ENCODE peak calls at places on chromosomes 16 and 17, in five cellular contexts. One of them, this sample, is unnamed.

GRCh38 chr17:71842991-71843390 is 277.8 kb upstream of the SOX9 start:
- DNase-seq in KBM-7: no peak
- DNase-seq in globus pallidus: no peak
- DNase-seq in BJ: no peak
- DNase-seq in NCI-H1436 treated with DMSO at 0.1 percent for 48 hours: no peak
- DNase-seq in this sample: no peak

GRCh38 chr17:28949185-28950016 is 1.9 kb downstream of the PHF12 start:
- DNase-seq in KBM-7: peak; percentile 68
- DNase-seq in globus pallidus: peak; percentile 68
- DNase-seq in BJ: no peak
- DNase-seq in NCI-H1436 treated with DMSO at 0.1 percent for 48 hours: no peak
- DNase-seq in this sample: no peak

GRCh38 chr17:27247071-27247957 is 46.6 kb upstream of the WSB1 start:
- DNase-seq in KBM-7: no peak
- DNase-seq in globus pallidus: peak; percentile 48
- DNase-seq in BJ: no peak
- DNase-seq in NCI-H1436 treated with DMSO at 0.1 percent for 48 hours: no peak
- DNase-seq in this sample: no peak

GRCh38 chr17:19386974-19387920 is at the start of gene MFAP4:
- DNase-seq in KBM-7: no peak
- DNase-seq in globus pallidus: peak; percentile 66
- DNase-seq in BJ: peak; percentile 68
- DNase-seq in NCI-H1436 treated with DMSO at 0.1 percent for 48 hours: peak; percentile 67
- DNase-seq in this sample: no peak

GRCh38 chr16:26709175-26709574 is 357.6 kb upstream of the C16orf82 start:
- DNase-seq in KBM-7: no peak
- DNase-seq in globus pallidus: no peak
- DNase-seq in BJ: no peak
- DNase-seq in NCI-H1436 treated with DMSO at 0.1 percent for 48 hours: no peak
- DNase-seq in this sample: no peak

GRCh38 chr17:72474740-72475477 is 354.1 kb downstream of the SOX9 start:
- DNase-seq in KBM-7: no peak
- DNase-seq in globus pallidus: no peak
- DNase-seq in BJ: no peak
- DNase-seq in NCI-H1436 treated with DMSO at 0.1 percent for 48 hours: no peak
- DNase-seq in this sample: no peak

GRCh38 chr17:5443728-5444127 is 4.8 kb upstream of the C1QBP start:
- DNase-seq in KBM-7: no peak
- DNase-seq in globus pallidus: no peak
- DNase-seq in BJ: no peak
- DNase-seq in NCI-H1436 treated with DMSO at 0.1 percent for 48 hours: no peak
- DNase-seq in this sample: no peak

GRCh38 chr16:56370836-56371235 is 54.5 kb downstream of the AMFR start:
- DNase-seq in KBM-7: no peak
- DNase-seq in globus pallidus: no peak
- DNase-seq in BJ: peak; percentile 23
- DNase-seq in NCI-H1436 treated with DMSO at 0.1 percent for 48 hours: no peak
- DNase-seq in this sample: no peak

GRCh38 chr17:15351925-15352324 is 10.5 kb upstream of the TEKT3 start:
- DNase-seq in KBM-7: no peak
- DNase-seq in globus pallidus: no peak
- DNase-seq in BJ: peak; percentile 11
- DNase-seq in NCI-H1436 treated with DMSO at 0.1 percent for 48 hours: no peak
- DNase-seq in this sample: peak; percentile 28

GRCh38 chr17:66386789-66387351 is 84.5 kb downstream of the PRKCA start:
- DNase-seq in KBM-7: no peak
- DNase-seq in globus pallidus: no peak
- DNase-seq in BJ: no peak
- DNase-seq in NCI-H1436 treated with DMSO at 0.1 percent for 48 hours: no peak
- DNase-seq in this sample: peak; percentile 49

GRCh38 chr16:2895813-2896212 is 12.8 kb downstream of the FLYWCH2 start:
- DNase-seq in KBM-7: no peak
- DNase-seq in globus pallidus: no peak
- DNase-seq in BJ: no peak
- DNase-seq in NCI-H1436 treated with DMSO at 0.1 percent for 48 hours: no peak
- DNase-seq in this sample: no peak

GRCh38 chr16:54432481-54433229 is 146.1 kb upstream of the IRX3 start:
- DNase-seq in KBM-7: no peak
- DNase-seq in globus pallidus: peak; percentile 43
- DNase-seq in BJ: no peak
- DNase-seq in NCI-H1436 treated with DMSO at 0.1 percent for 48 hours: no peak
- DNase-seq in this sample: no peak

GRCh38 chr16:84597518-84598390 is 20.1 kb downstream of the COTL1 start:
- DNase-seq in KBM-7: peak; percentile 64
- DNase-seq in globus pallidus: no peak
- DNase-seq in BJ: no peak
- DNase-seq in NCI-H1436 treated with DMSO at 0.1 percent for 48 hours: no peak
- DNase-seq in this sample: peak; percentile 74

GRCh38 chr16:67801889-67802288 is 4.5 kb downstream of the RANBP10 start:
- DNase-seq in KBM-7: no peak
- DNase-seq in globus pallidus: no peak
- DNase-seq in BJ: no peak
- DNase-seq in NCI-H1436 treated with DMSO at 0.1 percent for 48 hours: no peak
- DNase-seq in this sample: no peak

GRCh38 chr16:56519459-56520250 is at the start of gene BBS2:
- DNase-seq in KBM-7: peak; percentile 93
- DNase-seq in globus pallidus: peak; percentile 89
- DNase-seq in BJ: peak; percentile 26
- DNase-seq in NCI-H1436 treated with DMSO at 0.1 percent for 48 hours: peak; percentile 33
- DNase-seq in this sample: peak; percentile 85

GRCh38 chr17:81004336-81005015 is 12.8 kb downstream of the CHMP6 start:
- DNase-seq in KBM-7: no peak
- DNase-seq in globus pallidus: no peak
- DNase-seq in BJ: no peak
- DNase-seq in NCI-H1436 treated with DMSO at 0.1 percent for 48 hours: no peak
- DNase-seq in this sample: no peak

GRCh38 chr17:3924421-3925350 is 8.4 kb upstream of the P2RX1 start:
- DNase-seq in KBM-7: no peak
- DNase-seq in globus pallidus: no peak
- DNase-seq in BJ: no peak
- DNase-seq in NCI-H1436 treated with DMSO at 0.1 percent for 48 hours: no peak
- DNase-seq in this sample: no peak

GRCh38 chr17:13346081-13346533 is 255.6 kb downstream of the HS3ST3A1 start:
- DNase-seq in KBM-7: no peak
- DNase-seq in globus pallidus: no peak
- DNase-seq in BJ: peak; percentile 66
- DNase-seq in NCI-H1436 treated with DMSO at 0.1 percent for 48 hours: no peak
- DNase-seq in this sample: peak; percentile 78

GRCh38 chr17:40316571-40317344 is 7.8 kb downstream of the RARA start:
- DNase-seq in KBM-7: no peak
- DNase-seq in globus pallidus: no peak
- DNase-seq in BJ: no peak
- DNase-seq in NCI-H1436 treated with DMSO at 0.1 percent for 48 hours: no peak
- DNase-seq in this sample: no peak

GRCh38 chr16:50096791-50097190 is 31.0 kb downstream of the HEATR3 start:
- DNase-seq in KBM-7: no peak
- DNase-seq in globus pallidus: no peak
- DNase-seq in BJ: peak; percentile 50
- DNase-seq in NCI-H1436 treated with DMSO at 0.1 percent for 48 hours: no peak
- DNase-seq in this sample: no peak

GRCh38 chr17:10744509-10745000 is 14.7 kb upstream of the TMEM220 start:
- DNase-seq in KBM-7: no peak
- DNase-seq in globus pallidus: no peak
- DNase-seq in BJ: no peak
- DNase-seq in NCI-H1436 treated with DMSO at 0.1 percent for 48 hours: no peak
- DNase-seq in this sample: no peak

GRCh38 chr16:15993946-15994665 is 44.7 kb downstream of the ABCC1 start:
- DNase-seq in KBM-7: no peak
- DNase-seq in globus pallidus: peak; percentile 55
- DNase-seq in BJ: no peak
- DNase-seq in NCI-H1436 treated with DMSO at 0.1 percent for 48 hours: no peak
- DNase-seq in this sample: no peak

GRCh38 chr17:32393904-32394303 is 43.9 kb downstream of the ZNF207 start:
- DNase-seq in KBM-7: no peak
- DNase-seq in globus pallidus: no peak
- DNase-seq in BJ: no peak
- DNase-seq in NCI-H1436 treated with DMSO at 0.1 percent for 48 hours: no peak
- DNase-seq in this sample: no peak

GRCh38 chr17:41500131-41500911 is 5.1 kb downstream of the KRT13 start:
- DNase-seq in KBM-7: no peak
- DNase-seq in globus pallidus: no peak
- DNase-seq in BJ: no peak
- DNase-seq in NCI-H1436 treated with DMSO at 0.1 percent for 48 hours: no peak
- DNase-seq in this sample: no peak

GRCh38 chr16:22322021-22322471 is 24.8 kb downstream of the POLR3E start:
- DNase-seq in KBM-7: no peak
- DNase-seq in globus pallidus: no peak
- DNase-seq in BJ: no peak
- DNase-seq in NCI-H1436 treated with DMSO at 0.1 percent for 48 hours: no peak
- DNase-seq in this sample: no peak

GRCh38 chr17:31424944-31425582 is 33.6 kb downstream of the RAB11FIP4 start:
- DNase-seq in KBM-7: peak; percentile 41
- DNase-seq in globus pallidus: no peak
- DNase-seq in BJ: no peak
- DNase-seq in NCI-H1436 treated with DMSO at 0.1 percent for 48 hours: no peak
- DNase-seq in this sample: no peak

GRCh38 chr16:8999800-9000199 is 36.1 kb upstream of the USP7 start:
- DNase-seq in KBM-7: no peak
- DNase-seq in globus pallidus: no peak
- DNase-seq in BJ: no peak
- DNase-seq in NCI-H1436 treated with DMSO at 0.1 percent for 48 hours: no peak
- DNase-seq in this sample: no peak

GRCh38 chr17:29622337-29623282 is at the start of gene CORO6:
- DNase-seq in KBM-7: peak; percentile 85
- DNase-seq in globus pallidus: peak; percentile 60
- DNase-seq in BJ: no peak
- DNase-seq in NCI-H1436 treated with DMSO at 0.1 percent for 48 hours: peak; percentile 57
- DNase-seq in this sample: peak; percentile 16

GRCh38 chr17:68289936-68290267 is 1.0 kb downstream of the SLC16A6 start:
- DNase-seq in KBM-7: peak; percentile 15
- DNase-seq in globus pallidus: no peak
- DNase-seq in BJ: no peak
- DNase-seq in NCI-H1436 treated with DMSO at 0.1 percent for 48 hours: no peak
- DNase-seq in this sample: no peak